ENCODE peak calls at places on chromosomes 7 and 10, in nine cellular contexts. I is osteoblast; P is GM23338; K is hepatocyte; E is dorsolateral prefrontal cortex; F is CD8-positive, alpha-beta T cell; A is HCT116; T is adrenal gland; R is mammary epithelial cell. W is an unnamed sample.

GRCh38 chr10:132175401-132175800 is 11.3 kb upstream of the DPYSL4 start:
- DNase-seq in F (no peak), A (no peak), P (no peak), K (no peak), T (no peak), R (no peak), E (no peak), I (no peak), W (no peak)

GRCh38 chr7:44378744-44379143 is 53.4 kb upstream of the CAMK2B start:
- DNase-seq in F (no peak), P (no peak), R (peak; percentile 84), T (no peak), K (no peak), E (no peak), A (no peak), I (peak; percentile 73), W (peak; percentile 83)

GRCh38 chr10:52879181-52879607 is 106.6 kb upstream of the MBL2 start:
- DNase-seq in E (no peak), K (no peak), F (no peak), R (no peak), I (no peak), A (no peak), T (no peak), P (no peak), W (peak; percentile 12)

GRCh38 chr10:94042001-94042813 is 48.5 kb downstream of the PLCE1 start:
- DNase-seq in E (no peak), P (peak; percentile 61), I (peak; percentile 21), A (peak; percentile 12), T (no peak), F (no peak), K (peak; percentile 39), R (peak; percentile 23), W (peak; percentile 67)

GRCh38 chr7:113891828-113892227 is 27.0 kb downstream of the PPP1R3A start:
- DNase-seq in P (no peak), E (no peak), T (no peak), F (no peak), I (no peak), A (no peak), K (no peak), R (peak; percentile 41), W (peak; percentile 5)

GRCh38 chr10:53357587-53357986 is 585.0 kb upstream of the MBL2 start:
- DNase-seq in K (no peak), A (no peak), I (no peak), P (no peak), F (no peak), E (no peak), T (no peak), R (peak; percentile 36), W (no peak)

GRCh38 chr7:108497082-108497725 is 28.7 kb downstream of the PNPLA8 start:
- DNase-seq in K (peak; percentile 54), E (no peak), T (peak; percentile 79), I (peak; percentile 48), R (peak; percentile 42), P (peak; percentile 75), F (peak; percentile 18), A (peak; percentile 40), W (peak; percentile 50)

GRCh38 chr7:3021825-3022224 is 21.8 kb downstream of the CARD11 start:
- DNase-seq in F (no peak), I (no peak), A (no peak), E (no peak), R (no peak), P (no peak), T (no peak), K (no peak), W (no peak)

GRCh38 chr10:103548581-103549348 is 55.3 kb downstream of the NEURL1 start:
- DNase-seq in R (no peak), P (no peak), A (no peak), T (peak; percentile 47), K (peak; percentile 7), E (peak; percentile 14), F (no peak), I (no peak), W (no peak)

GRCh38 chr10:103550229-103550628 is 56.7 kb downstream of the NEURL1 start:
- DNase-seq in F (no peak), I (no peak), R (no peak), P (no peak), T (no peak), A (no peak), E (no peak), K (no peak), W (no peak)

GRCh38 chr10:103548006-103548405 is 54.5 kb downstream of the NEURL1 start:
- DNase-seq in P (no peak), T (no peak), F (no peak), I (no peak), K (no peak), R (no peak), E (no peak), A (no peak), W (no peak)

GRCh38 chr10:103547391-103547946 is 54.0 kb downstream of the NEURL1 start:
- DNase-seq in A (no peak), P (no peak), E (peak; percentile 24), K (peak; percentile 35), I (no peak), T (peak; percentile 57), F (no peak), R (no peak), W (no peak)

GRCh38 chr10:103549349-103549685 is 55.8 kb downstream of the NEURL1 start:
- DNase-seq in R (no peak), T (no peak), A (no peak), P (no peak), E (peak; percentile 5), K (no peak), I (no peak), F (no peak), W (no peak)
- H3K27ac ChIP-seq in R (no peak overlapping the region), T (no peak overlapping the region), A (no peak overlapping the region), P (no peak overlapping the region), E (no peak overlapping the region), K (no peak overlapping the region), I (no peak overlapping the region), F (no peak overlapping the region), W (no peak overlapping the region)

GRCh38 chr7:142418316-142418715 is 160.5 kb upstream of the PRSS58 start:
- DNase-seq in T (no peak), F (no peak), E (no peak), R (no peak), A (no peak), I (no peak), P (no peak), K (no peak), W (no peak)

GRCh38 chr7:142414915-142415314 is 157.1 kb upstream of the PRSS58 start:
- DNase-seq in P (no peak), A (no peak), F (no peak), T (no peak), R (no peak), I (no peak), K (no peak), E (no peak), W (no peak)

GRCh38 chr7:142425281-142425680 is 167.4 kb upstream of the PRSS58 start:
- DNase-seq in I (no peak), R (no peak), P (no peak), E (no peak), A (no peak), T (no peak), K (no peak), F (no peak), W (no peak)

GRCh38 chr7:142420554-142421362 is 162.9 kb upstream of the PRSS58 start:
- DNase-seq in E (no peak), R (peak; percentile 14), I (peak; percentile 88), T (no peak), K (peak; percentile 18), A (peak; percentile 8), F (no peak), P (peak; percentile 50), W (no peak)
- TF ChIP-seq CTCF in E (no peak), R (no peak), I (peak; percentile 72), T (no peak), K (peak; percentile 18), A (peak; percentile 55), F (no peak), P (peak; percentile 37), W (no peak)

GRCh38 chr7:123673752-123674398 is 18.2 kb downstream of the LMOD2 start:
- DNase-seq in I (no peak), P (no peak), T (no peak), A (no peak), F (no peak), R (no peak), E (no peak), K (no peak), W (no peak)

GRCh38 chr7:123675092-123675473 is 19.4 kb downstream of the LMOD2 start:
- DNase-seq in I (no peak), K (no peak), R (no peak), T (no peak), E (no peak), F (no peak), P (no peak), A (no peak), W (peak; percentile 71)

GRCh38 chr7:123674399-123675091 is 18.9 kb downstream of the LMOD2 start:
- DNase-seq in T (no peak), F (no peak), P (no peak), I (peak; percentile 38), R (peak; percentile 82), A (no peak), K (no peak), E (no peak), W (peak; percentile 75)

GRCh38 chr7:123669485-123669884 is 13.8 kb downstream of the LMOD2 start:
- DNase-seq in E (no peak), P (no peak), R (no peak), F (no peak), A (no peak), K (no peak), I (no peak), T (no peak), W (no peak)

DNA sequence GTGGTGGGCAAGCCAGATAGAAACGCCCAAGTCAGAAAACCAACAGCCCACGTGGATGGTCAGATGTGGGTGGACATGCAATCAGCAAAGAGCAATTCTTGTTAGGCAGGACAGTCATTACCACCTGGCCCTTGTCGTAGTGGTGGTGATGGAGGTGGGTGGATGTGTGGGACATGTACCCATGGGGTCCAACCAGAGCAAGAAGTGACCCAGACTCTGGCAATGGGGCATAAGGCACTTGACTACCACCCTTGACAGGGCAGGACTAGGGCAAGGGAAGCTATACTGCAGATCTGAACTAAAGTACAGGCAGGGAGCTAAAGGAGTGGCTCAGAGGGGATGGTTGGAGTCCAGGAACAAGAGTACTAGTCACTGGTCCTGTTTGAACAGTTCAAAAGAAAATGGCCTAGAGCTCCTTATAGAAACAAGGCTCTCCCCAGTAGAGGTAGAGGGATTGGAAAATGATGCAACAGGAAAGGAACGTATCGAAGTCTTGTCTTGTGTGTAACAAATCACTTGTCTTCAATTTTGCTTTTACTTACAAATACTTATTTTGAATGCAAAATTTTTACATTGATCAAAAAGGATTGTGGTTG is 17.6 kb downstream of the LMOD2 start:
- DNase-seq in K (no peak), I (no peak), P (no peak), E (no peak), A (no peak), R (no peak), T (no peak), F (no peak), W (no peak)
- H3K27ac ChIP-seq in K (no peak overlapping the region), I (no peak overlapping the region), P (no peak overlapping the region), E (no peak overlapping the region), A (no peak overlapping the region), R (no peak overlapping the region), T (no peak overlapping the region), F (no peak overlapping the region), W (peak overlapping the region; percentile 51)

DNA sequence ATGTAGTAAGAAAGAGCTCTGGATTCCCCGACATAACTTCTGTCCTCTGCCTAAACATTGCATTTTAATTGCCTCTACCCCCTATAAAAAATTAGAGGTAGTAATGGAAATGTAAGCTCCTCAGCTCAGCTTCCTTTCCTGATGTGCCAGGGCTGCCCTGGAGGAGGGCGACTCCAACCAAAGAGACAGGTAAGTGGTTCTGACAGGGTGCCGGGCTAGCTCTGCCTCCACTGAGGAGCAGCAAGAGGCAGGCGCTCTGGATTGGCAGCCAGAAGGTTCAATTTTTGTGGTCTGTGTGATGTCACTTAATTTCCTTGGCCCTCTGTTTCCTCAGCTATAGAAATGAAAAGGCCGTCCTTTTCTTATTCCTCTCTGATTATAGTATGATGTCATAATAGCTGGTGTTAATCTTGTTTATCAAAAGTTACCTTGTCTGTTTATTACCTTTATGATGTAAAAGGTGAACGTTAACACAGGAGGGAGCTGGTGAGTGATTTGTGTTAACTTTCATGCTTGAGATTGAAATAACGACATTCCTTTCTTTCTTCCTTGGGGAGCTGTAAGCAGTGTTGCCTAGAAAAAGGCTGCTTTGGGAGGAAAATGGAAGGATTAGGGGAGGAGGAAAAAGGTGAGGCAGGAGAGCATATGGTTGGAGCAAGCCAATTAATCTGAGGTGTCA is 51.8 kb downstream of the ANLN start:
- DNase-seq in I (peak; percentile 49), A (no peak), E (no peak), T (no peak), F (no peak), R (no peak), K (no peak), P (peak; percentile 57), W (no peak)
- TF ChIP-seq CTCF in I (no peak), A (no peak), E (no peak), T (no peak), F (no peak), R (no peak), K (no peak), P (peak; percentile 22), W (no peak)